ENCODE peak calls at places on chromosome 5, in five cellular contexts. N is Calu3; M is ELR; E is stimulated activated CD4-positive, alpha-beta T cell treated with anti-CD3 and anti-CD28 coated beads, TNF-alpha, amount 100 ng/mL, for 24 hours; C is fibroblast of the aortic adventitia. F is an unnamed sample.

GRCh38 chr5:137752873-137753226 is 1.3 kb downstream of the HNRNPA0 start:
- DNase-seq in E (peak; percentile 34), C (peak; percentile 21), N (peak; percentile 29), M (peak; percentile 64), F (no peak)

GRCh38 chr5:149364719-149365118 is 6.9 kb downstream of the PCYOX1L start:
- DNase-seq in C (no peak), M (no peak), E (no peak), N (no peak), F (no peak)

GRCh38 chr5:39013938-39014337 is 60.3 kb downstream of the RICTOR start:
- DNase-seq in C (no peak), M (peak; percentile 12), E (no peak), N (no peak), F (no peak)

GRCh38 chr5:157213527-157214243 is 33.0 kb downstream of the ITK start:
- DNase-seq in N (no peak), C (no peak), E (no peak), M (no peak), F (no peak)

GRCh38 chr5:1310118-1310517 is 15.2 kb upstream of the TERT start:
- DNase-seq in M (no peak), E (no peak), N (no peak), C (no peak), F (no peak)

GRCh38 chr5:96259211-96259772 is 173.8 kb downstream of the PCSK1 start:
- DNase-seq in N (no peak), M (peak; percentile 84), E (no peak), C (peak; percentile 67), F (no peak)

GRCh38 chr5:37837101-37838032 is 2.5 kb downstream of the GDNF start:
- DNase-seq in C (peak; percentile 79), N (peak; percentile 60), E (peak; percentile 78), M (peak; percentile 87), F (peak; percentile 90)

GRCh38 chr5:132056610-132057497 is 3.6 kb upstream of the IL3 start:
- DNase-seq in C (no peak), E (no peak), N (no peak), M (no peak), F (no peak)

GRCh38 chr5:51495672-51496071 is 112.4 kb downstream of the ISL1 start:
- DNase-seq in E (no peak), C (peak; percentile 27), M (peak; percentile 89), N (no peak), F (no peak)